ENCODE peak calls at places on chromosomes 5 and 9, in eight cellular contexts. O, U, G, P, Q, X, D and Y are unnamed samples.

GRCh38 chr5:149959406-149960236 is 937 bp upstream of the SLC26A2 start:
- DNase-seq in G (peak), D (peak), Q (peak), O (no peak), U (no peak), P (peak), X (no peak), Y (peak)

GRCh38 chr5:168680395-168680794 is 101.2 kb upstream of the PANK3 start:
- DNase-seq in G (no peak), U (no peak), O (no peak), X (no peak), Q (no peak), P (no peak), D (no peak), Y (no peak)

GRCh38 chr9:4801156-4801555 is 8.4 kb downstream of the RCL1 start:
- DNase-seq in X (no peak), U (no peak), P (no peak), O (no peak), Q (no peak), G (no peak), D (no peak), Y (no peak)

GRCh38 chr5:139861889-139862207 is 66.2 kb downstream of the PSD2 start:
- DNase-seq in G (no peak), Q (no peak), U (no peak), D (no peak), P (no peak), X (no peak), O (peak), Y (no peak)

GRCh38 chr5:167770461-167770860 is 521.0 kb upstream of the WWC1 start:
- DNase-seq in D (peak), Q (no peak), U (no peak), X (no peak), O (no peak), P (no peak), G (no peak), Y (no peak)

GRCh38 chr5:124806026-124806856 is 59.8 kb upstream of the ZNF608 start:
- DNase-seq in U (peak), O (peak), G (no peak), X (peak), P (no peak), D (peak), Q (no peak), Y (no peak)

GRCh38 chr9:114889802-114890224 is 40.6 kb downstream of the TNFSF8 start:
- DNase-seq in Q (peak), G (no peak), D (no peak), U (no peak), X (no peak), O (peak), P (no peak), Y (no peak)

GRCh38 chr5:31182146-31182545 is 11.3 kb upstream of the CDH6 start:
- DNase-seq in X (no peak), Q (no peak), G (no peak), O (no peak), U (no peak), P (no peak), D (no peak), Y (no peak)

GRCh38 chr5:132905938-132906337 is 32.5 kb downstream of the LEAP2 start:
- DNase-seq in D (peak), Q (peak), P (no peak), G (no peak), O (no peak), X (no peak), U (no peak), Y (no peak)

GRCh38 chr5:5270958-5271605 is 131.0 kb downstream of the ADAMTS16 start:
- DNase-seq in D (peak), X (peak), G (no peak), P (peak), U (no peak), O (peak), Q (no peak), Y (no peak)
- TF ChIP-seq CTCF in D (peak), X (no peak), G (no peak), P (no peak), U (no peak), O (no peak), Q (no peak), Y (no peak)

DNA sequence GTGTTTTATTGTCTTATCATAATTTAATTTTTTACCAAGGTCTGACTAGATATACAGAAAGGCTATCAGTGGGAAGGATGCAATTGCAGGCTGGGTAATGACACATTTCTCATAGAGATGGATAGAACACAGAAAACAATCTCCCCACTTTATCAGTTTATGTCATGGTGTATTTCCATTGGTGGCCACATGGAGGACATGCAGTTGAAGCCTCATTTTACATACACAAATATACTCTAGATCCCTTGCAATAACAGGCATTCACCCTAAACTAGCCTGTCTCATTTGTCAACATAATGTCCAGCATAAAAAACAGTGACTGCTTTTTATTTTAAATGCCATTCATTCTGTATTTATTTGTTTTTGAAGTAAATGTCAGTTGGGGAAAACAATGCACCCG is 526.3 kb downstream of the GABRG2 start:
- DNase-seq in P (no peak), O (no peak), U (no peak), D (no peak), Q (peak), G (peak), X (peak), Y (no peak)
- TF ChIP-seq CTCF in P (peak), O (peak), U (no peak), D (peak), Q (peak), G (peak), X (no peak), Y (peak)

GRCh38 chr9:108125541-108125940 is 636.0 kb upstream of the KLF4 start:
- DNase-seq in Q (no peak), G (peak), X (no peak), P (no peak), U (no peak), O (no peak), D (peak), Y (no peak)
- TF ChIP-seq CTCF in Q (peak), G (peak), X (no peak), P (peak), U (no peak), O (no peak), D (peak), Y (no peak)

GRCh38 chr9:93202919-93203712 is 19.2 kb downstream of the WNK2 start:
- DNase-seq in X (no peak), U (no peak), O (peak), D (no peak), Q (no peak), G (no peak), P (no peak), Y (no peak)
- TF ChIP-seq CTCF in X (no peak), U (no peak), O (no peak), D (no peak), Q (no peak), G (no peak), P (no peak), Y (no peak)

GRCh38 chr5:144697847-144698262 is 527.2 kb downstream of the KCTD16 start:
- DNase-seq in X (no peak), P (peak), U (no peak), D (peak), O (no peak), Q (no peak), G (no peak), Y (no peak)
- TF ChIP-seq CTCF in X (no peak), P (peak), U (no peak), D (no peak), O (no peak), Q (no peak), G (no peak), Y (no peak)

DNA sequence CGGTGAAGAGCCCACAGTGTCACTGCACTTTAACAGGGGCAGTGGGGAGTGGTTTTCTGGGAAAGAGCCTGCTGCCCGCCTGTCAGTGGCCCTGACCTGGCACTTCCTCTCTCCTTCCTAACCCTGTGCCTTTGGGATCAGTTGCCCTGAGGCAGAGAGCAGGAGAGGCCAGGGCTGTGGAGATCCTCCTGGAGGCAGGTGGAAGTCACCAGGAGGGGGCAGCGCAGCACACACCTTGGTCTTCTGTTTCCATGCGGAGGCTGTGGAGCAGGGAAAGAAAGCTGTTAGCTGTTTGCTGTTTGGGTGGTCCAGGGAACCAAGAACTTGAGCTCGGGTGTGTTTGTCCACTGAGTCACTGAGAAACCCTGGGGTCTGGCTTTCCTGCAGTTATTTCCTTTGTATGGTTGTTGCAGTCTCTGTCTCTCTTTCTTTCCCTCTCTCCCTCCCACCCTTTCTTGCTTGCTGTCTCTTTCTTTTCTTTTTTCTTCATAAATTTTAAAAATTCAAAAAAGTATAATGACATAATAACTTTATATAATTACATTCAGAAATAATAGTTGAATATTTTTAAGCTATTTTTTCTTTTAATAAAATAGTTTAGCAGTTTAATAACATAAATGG is 28.1 kb downstream of the NTRK2 start:
- DNase-seq in Q (peak), U (peak), O (peak), X (peak), D (peak), G (peak), P (peak), Y (peak)
- TF ChIP-seq CTCF in Q (peak), U (peak), O (peak), X (peak), D (peak), G (peak), P (peak), Y (peak)

DNA sequence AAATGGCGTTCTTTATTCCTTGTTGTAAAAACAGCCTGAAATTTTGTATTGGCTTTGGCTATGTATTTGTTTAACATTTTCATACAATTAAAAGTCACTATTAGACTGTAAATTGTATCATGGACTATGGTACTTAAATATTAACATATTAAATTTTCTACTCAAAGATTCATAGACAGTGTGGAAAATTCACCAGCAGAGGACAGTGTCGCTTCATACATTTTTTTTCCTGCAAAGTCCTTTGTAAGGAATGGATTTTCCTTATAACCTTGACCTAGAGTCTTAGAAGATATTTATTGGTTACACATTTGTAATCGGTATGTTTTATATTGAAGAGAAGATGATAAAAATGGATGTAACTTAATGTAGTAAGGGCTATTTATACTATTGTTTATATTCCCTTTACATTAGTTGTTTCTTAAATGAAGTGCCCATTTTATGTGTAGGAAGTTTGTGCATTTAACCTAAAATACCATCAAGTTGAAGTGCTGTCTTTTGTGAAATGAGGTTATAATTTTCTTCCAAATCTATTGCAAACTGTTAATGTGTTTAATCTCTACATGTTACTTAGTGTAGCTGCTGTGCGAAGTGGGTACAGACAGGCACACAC is 150.1 kb downstream of the KDM4C start:
- DNase-seq in D (peak), Q (no peak), U (no peak), X (peak), O (no peak), P (no peak), G (peak), Y (no peak)
- TF ChIP-seq CTCF in D (peak), Q (peak), U (no peak), X (peak), O (peak), P (peak), G (peak), Y (peak)